ENCODE peak calls at places on chromosomes 7 and 10, in seven cellular contexts. L is T-cell, P is endodermal cell, W is Ammon's horn, H is germinal center, T is iris pigment epithelial cell, J is GM18507. F is an unnamed sample.

GRCh38 chr7:131028293-131028692 is 294.3 kb upstream of the KLF14 start:
- DNase-seq in L (no peak), P (peak), W (no peak), H (no peak), T (no peak), J (no peak), F (no peak)

GRCh38 chr7:101690061-101690460 is 61.0 kb upstream of the MYL10 start:
- DNase-seq in L (no peak), P (no peak), W (no peak), H (no peak), T (peak), J (no peak), F (no peak)

GRCh38 chr7:134553976-134554375 is 5.1 kb downstream of the AKR1B15 start:
- DNase-seq in L (no peak), P (peak), W (no peak), H (no peak), T (peak), J (no peak), F (no peak)

GRCh38 chr10:5461914-5462840 is 37.2 kb downstream of the CALML5 start:
- DNase-seq in L (no peak), P (no peak), W (no peak), H (no peak), T (peak), J (no peak), F (no peak)

GRCh38 chr10:121337356-121337936 is 260.8 kb downstream of the FGFR2 start:
- DNase-seq in L (no peak), P (no peak), W (peak), H (no peak), T (no peak), J (no peak), F (no peak)

GRCh38 chr7:7201583-7202374 is 19.4 kb downstream of the C1GALT1 start:
- DNase-seq in L (peak), P (peak), W (no peak), H (peak), T (no peak), J (peak), F (peak)

GRCh38 chr7:132152490-132152889 is 423.8 kb downstream of the PLXNA4 start:
- DNase-seq in L (no peak), P (no peak), W (no peak), H (no peak), T (no peak), J (no peak), F (no peak)

GRCh38 chr7:80362677-80363076 is 149.2 kb downstream of the GNAT3 start:
- DNase-seq in L (no peak), P (no peak), W (no peak), H (no peak), T (no peak), J (no peak), F (no peak)

GRCh38 chr10:14383266-14383665 is 52.5 kb upstream of the FRMD4A start:
- DNase-seq in L (no peak), P (no peak), W (peak), H (no peak), T (peak), J (no peak), F (no peak)

GRCh38 chr7:48183370-48183743 is 12.1 kb downstream of the ABCA13 start:
- DNase-seq in L (no peak), P (no peak), W (no peak), H (no peak), T (no peak), J (no peak), F (no peak)

GRCh38 chr7:37943905-37944736 is 23.7 kb downstream of the EPDR1 start:
- DNase-seq in L (no peak), P (no peak), W (peak), H (no peak), T (no peak), J (no peak), F (no peak)

GRCh38 chr10:77117501-77117900 is 520.1 kb downstream of the KCNMA1 start:
- DNase-seq in L (no peak), P (no peak), W (no peak), H (no peak), T (no peak), J (no peak), F (no peak)